ENCODE peak calls at places on chromosome 7, in seven cellular contexts. K, C, T, N, R, V and X are unnamed samples.
A peak's percentile ranks its signal among the peaks of the same experiment; 100 is the strongest.

GRCh38 chr7:24864214-24864817 is 107.1 kb upstream of the GSDME start:
- DNase-seq in K (no peak), R (no peak), V (no peak), T (no peak), N (no peak), C (no peak), X (no peak)

GRCh38 chr7:118372530-118372929 is 148.0 kb downstream of the ANKRD7 start:
- DNase-seq in T (peak; percentile 82), R (no peak), C (no peak), N (no peak), V (peak; percentile 48), K (peak; percentile 85), X (no peak)

GRCh38 chr7:98196706-98197605 is 14.3 kb upstream of the BHLHA15 start:
- DNase-seq in T (no peak), R (no peak), N (no peak), V (no peak), C (no peak), K (peak; percentile 83), X (no peak)

GRCh38 chr7:128167316-128167691 is 73.8 kb upstream of the LEP start:
- DNase-seq in K (no peak), R (peak; percentile 77), C (peak; percentile 95), N (peak; percentile 76), V (peak; percentile 64), T (peak; percentile 71), X (no peak)

GRCh38 chr7:34991938-34992840 is 45.1 kb downstream of the DPY19L1 start:
- DNase-seq in R (no peak), C (no peak), K (no peak), T (peak; percentile 52), V (no peak), N (no peak), X (peak; percentile 37)

GRCh38 chr7:132292803-132293202 is 283.5 kb downstream of the PLXNA4 start:
- DNase-seq in V (no peak), N (no peak), R (no peak), T (no peak), K (peak; percentile 19), C (no peak), X (no peak)

GRCh38 chr7:39624202-39624807 is 933 bp downstream of the RALA start:
- DNase-seq in V (peak; percentile 27), K (peak; percentile 13), C (peak; percentile 18), N (no peak), R (peak; percentile 29), T (no peak), X (no peak)

GRCh38 chr7:117997862-117998825 is 124.9 kb upstream of the CTTNBP2 start:
- DNase-seq in V (no peak), N (no peak), T (no peak), R (no peak), K (no peak), C (no peak), X (no peak)

GRCh38 chr7:36594445-36594844 is 129.8 kb downstream of the AOAH start:
- DNase-seq in V (no peak), T (no peak), K (no peak), C (no peak), N (no peak), R (no peak), X (no peak)

GRCh38 chr7:27553288-27553687 is 109.4 kb downstream of the HIBADH start:
- DNase-seq in V (peak; percentile 28), K (no peak), N (no peak), R (no peak), C (no peak), T (no peak), X (no peak)

GRCh38 chr7:39622609-39623311 is 612 bp upstream of the RALA start:
- DNase-seq in T (no peak), C (no peak), V (no peak), K (no peak), R (peak; percentile 75), N (no peak), X (no peak)

GRCh38 chr7:45978731-45979211 is 57.7 kb upstream of the IGFBP3 start:
- DNase-seq in V (no peak), K (no peak), N (peak; percentile 49), C (no peak), R (peak; percentile 20), T (peak; percentile 6), X (no peak)

GRCh38 chr7:84700563-84701370 is 486.1 kb downstream of the SEMA3D start:
- DNase-seq in C (no peak), V (no peak), T (no peak), R (no peak), N (no peak), K (no peak), X (no peak)

GRCh38 chr7:7565746-7566650 is 686 bp upstream of the MIOS start:
- DNase-seq in C (peak; percentile 10), T (no peak), R (no peak), K (no peak), V (no peak), N (peak; percentile 73), X (no peak)

GRCh38 chr7:105638324-105638723 is 57.0 kb upstream of the EFCAB10 start:
- DNase-seq in N (peak; percentile 74), R (no peak), V (no peak), C (no peak), K (no peak), T (no peak), X (no peak)

GRCh38 chr7:24346129-24346528 is 62.1 kb downstream of the NPY start:
- DNase-seq in N (no peak), R (peak; percentile 98), V (no peak), T (no peak), C (no peak), K (no peak), X (no peak)

GRCh38 chr7:28666144-28666543 is 253.8 kb downstream of the CREB5 start:
- DNase-seq in K (no peak), T (no peak), R (no peak), N (no peak), C (no peak), V (no peak), X (no peak)

GRCh38 chr7:130146693-130147520 is 58.3 kb downstream of the TMEM209 start:
- DNase-seq in V (no peak), R (no peak), C (no peak), K (no peak), T (no peak), N (no peak), X (no peak)

GRCh38 chr7:50962962-50963374 is 180.3 kb upstream of the GRB10 start:
- DNase-seq in T (no peak), K (no peak), N (peak; percentile 63), V (peak; percentile 81), R (peak; percentile 40), C (no peak), X (no peak)

GRCh38 chr7:42155836-42156540 is 81.0 kb downstream of the GLI3 start:
- DNase-seq in N (no peak), C (no peak), T (peak; percentile 68), R (peak; percentile 48), K (no peak), V (no peak), X (no peak)

GRCh38 chr7:66296001-66296521 is 90.9 kb downstream of the TPST1 start:
- DNase-seq in K (peak; percentile 48), C (no peak), R (peak; percentile 34), N (no peak), V (no peak), T (no peak), X (no peak)

GRCh38 chr7:2065516-2065915 is 167.2 kb downstream of the MAD1L1 start:
- DNase-seq in N (no peak), C (no peak), K (no peak), R (no peak), V (no peak), T (no peak), X (no peak)

GRCh38 chr7:29565982-29566746 is 2.5 kb downstream of the PRR15 start:
- DNase-seq in C (no peak), V (no peak), K (no peak), T (peak; percentile 21), N (peak; percentile 53), R (no peak), X (no peak)

GRCh38 chr7:16431646-16432424 is 10.5 kb upstream of the CRPPA start:
- DNase-seq in R (peak; percentile 95), V (peak; percentile 46), T (peak; percentile 64), C (no peak), N (peak; percentile 70), K (peak; percentile 15), X (no peak)

GRCh38 chr7:11557627-11558026 is 274.4 kb downstream of the THSD7A start:
- DNase-seq in V (no peak), K (peak; percentile 66), T (peak; percentile 85), N (peak; percentile 84), C (no peak), R (peak; percentile 87), X (no peak)

GRCh38 chr7:44539669-44540516 is 1.2 kb downstream of the NPC1L1 start:
- DNase-seq in V (no peak), R (no peak), K (no peak), T (no peak), C (no peak), N (no peak), X (no peak)

GRCh38 chr7:18393465-18394118 is 102.0 kb upstream of the HDAC9 start:
- DNase-seq in K (no peak), R (peak; percentile 58), C (no peak), V (peak; percentile 74), T (no peak), N (no peak), X (no peak)

GRCh38 chr7:154424370-154424769 is 372.2 kb downstream of the DPP6 start:
- DNase-seq in K (no peak), T (no peak), N (no peak), R (no peak), V (peak; percentile 81), C (no peak), X (no peak)

GRCh38 chr7:77246031-77246430 is 46.4 kb upstream of the FGL2 start:
- DNase-seq in N (no peak), K (no peak), V (no peak), C (no peak), T (no peak), R (no peak), X (no peak)

GRCh38 chr7:55111007-55111406 is 92.2 kb downstream of the EGFR start:
- DNase-seq in R (no peak), C (no peak), V (peak; percentile 70), K (no peak), N (no peak), T (no peak), X (no peak)

GRCh38 chr7:126804604-126805003 is 448.1 kb downstream of the GRM8 start:
- DNase-seq in N (no peak), V (no peak), R (no peak), K (no peak), C (no peak), T (no peak), X (no peak)

GRCh38 chr7:145978769-145979168 is 137.8 kb upstream of the CNTNAP2 start:
- DNase-seq in T (no peak), K (no peak), C (no peak), V (peak; percentile 93), N (no peak), R (no peak), X (no peak)